ENCODE peak calls at places on chromosomes 12 and 14, in nine cellular contexts. I, K, E, Z, A, G, J, M and O are unnamed samples.

GRCh38 chr14:74867673-74868072 is 8.3 kb downstream of the PROX2 start:
- DNase-seq in G (no peak), K (no peak), M (peak; percentile 61), I (no peak), Z (no peak), E (no peak), A (no peak), J (peak; percentile 71), O (no peak)

GRCh38 chr12:75553398-75553797 is 42.0 kb upstream of the KRR1 start:
- DNase-seq in K (no peak), Z (no peak), G (no peak), E (no peak), I (no peak), A (no peak), J (no peak), M (no peak), O (no peak)

GRCh38 chr14:69153848-69154208 is 909 bp upstream of the DCAF5 start:
- DNase-seq in M (peak; percentile 36), I (no peak), J (peak; percentile 74), G (peak; percentile 19), Z (no peak), E (peak; percentile 39), A (peak; percentile 28), K (no peak), O (no peak)

GRCh38 chr14:104604461-104605449 is at the start of gene TMEM179:
- DNase-seq in G (no peak), M (peak; percentile 76), Z (peak; percentile 81), I (peak; percentile 84), J (peak; percentile 35), E (peak; percentile 68), A (no peak), K (no peak), O (peak; percentile 73)

GRCh38 chr14:96920023-96920422 is 122.8 kb downstream of the VRK1 start:
- DNase-seq in K (no peak), G (no peak), I (no peak), A (no peak), Z (no peak), M (no peak), J (no peak), E (no peak), O (no peak)

GRCh38 chr14:103662029-103662428 is 33.0 kb downstream of the KLC1 start:
- DNase-seq in G (no peak), E (no peak), M (no peak), A (no peak), K (no peak), I (no peak), Z (no peak), J (no peak), O (no peak)

GRCh38 chr12:106358410-106359241 is 1.1 kb downstream of the POLR3B start:
- DNase-seq in A (peak; percentile 17), J (no peak), E (no peak), Z (peak; percentile 70), G (no peak), I (no peak), K (peak; percentile 34), M (peak; percentile 53), O (no peak)

GRCh38 chr12:43884683-43885410 is 49.0 kb downstream of the TMEM117 start:
- DNase-seq in J (no peak), E (no peak), K (no peak), G (peak; percentile 69), Z (no peak), M (no peak), A (no peak), I (no peak), O (no peak)

GRCh38 chr14:65303185-65303901 is 109.2 kb upstream of the FUT8 start:
- DNase-seq in J (no peak), K (no peak), Z (no peak), A (no peak), G (no peak), M (no peak), E (no peak), I (no peak), O (no peak)
- H3K27ac ChIP-seq in J (no peak overlapping the region), K (peak overlapping the region; percentile 81), Z (no peak overlapping the region), A (peak overlapping the region; percentile 35), G (no peak overlapping the region), M (no peak overlapping the region), E (no peak overlapping the region), I (no peak overlapping the region), O (no peak overlapping the region)

GRCh38 chr14:64955297-64955696 is 12.8 kb upstream of the GPX2 start:
- DNase-seq in E (no peak), Z (no peak), I (no peak), G (no peak), K (peak; percentile 34), A (no peak), J (peak; percentile 50), M (no peak), O (peak; percentile 69)
- TF ChIP-seq EP300 in E (no peak), Z (no peak), I (no peak), G (no peak), K (no peak), A (no peak), J (no peak), M (no peak), O (no peak)

GRCh38 chr12:124813782-124814181 is 49.9 kb downstream of the SCARB1 start:
- DNase-seq in J (no peak), M (no peak), E (no peak), I (no peak), K (no peak), G (no peak), Z (no peak), A (no peak), O (no peak)
- H3K36me3 ChIP-seq in J (peaks cover 6% of the 10 kb centered on the region), M (peaks cover 6% of the 10 kb centered on the region), E (no peaks in the 10 kb centered on the region), I (peaks cover 4% of the 10 kb centered on the region), K (no peaks in the 10 kb centered on the region), G (peaks cover 56% of the 10 kb centered on the region), Z (peaks cover 88% of the 10 kb centered on the region), A (no peaks in the 10 kb centered on the region), O (peaks cover 33% of the 10 kb centered on the region)

DNA sequence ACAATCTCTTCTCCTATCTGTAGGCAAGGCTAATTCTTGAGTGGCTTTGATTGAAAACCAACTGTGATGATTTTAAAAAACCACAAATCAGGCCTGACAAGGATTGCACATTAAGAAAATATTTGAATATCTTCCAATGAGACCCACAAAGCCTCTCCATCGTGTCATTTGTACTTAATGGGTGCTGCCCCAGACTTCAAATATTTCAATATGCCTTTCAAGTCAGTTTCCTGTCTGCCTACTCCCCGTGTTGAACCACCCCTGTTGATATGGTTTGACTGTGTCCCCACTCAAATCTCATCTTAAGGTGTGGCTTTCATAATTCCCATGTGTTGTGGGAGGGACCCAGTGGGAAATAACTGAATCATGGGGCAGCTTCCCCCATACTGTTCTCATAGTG is 159.7 kb upstream of the EGLN3 start:
- DNase-seq in G (no peak), E (no peak), I (no peak), A (no peak), J (no peak), Z (no peak), K (no peak), M (no peak), O (no peak)
- H3K27ac ChIP-seq in G (no peak overlapping the region), E (no peak overlapping the region), I (no peak overlapping the region), A (no peak overlapping the region), J (no peak overlapping the region), Z (no peak overlapping the region), K (no peak overlapping the region), M (no peak overlapping the region), O (no peak overlapping the region)

GRCh38 chr12:98697209-98697608 is 52.1 kb downstream of the APAF1 start:
- DNase-seq in G (no peak), E (no peak), Z (no peak), I (no peak), A (no peak), J (no peak), M (no peak), K (no peak), O (no peak)

GRCh38 chr12:98701166-98701565 is 56.1 kb downstream of the APAF1 start:
- DNase-seq in Z (no peak), J (no peak), I (no peak), K (no peak), A (no peak), G (no peak), M (no peak), E (no peak), O (no peak)

GRCh38 chr12:98696036-98696646 is 51.1 kb downstream of the APAF1 start:
- DNase-seq in K (no peak), I (peak; percentile 48), J (no peak), M (no peak), E (no peak), A (no peak), G (no peak), Z (no peak), O (no peak)

GRCh38 chr12:98699568-98699967 is 54.5 kb downstream of the APAF1 start:
- DNase-seq in I (no peak), J (no peak), M (no peak), E (no peak), G (no peak), K (no peak), Z (no peak), A (no peak), O (no peak)

DNA sequence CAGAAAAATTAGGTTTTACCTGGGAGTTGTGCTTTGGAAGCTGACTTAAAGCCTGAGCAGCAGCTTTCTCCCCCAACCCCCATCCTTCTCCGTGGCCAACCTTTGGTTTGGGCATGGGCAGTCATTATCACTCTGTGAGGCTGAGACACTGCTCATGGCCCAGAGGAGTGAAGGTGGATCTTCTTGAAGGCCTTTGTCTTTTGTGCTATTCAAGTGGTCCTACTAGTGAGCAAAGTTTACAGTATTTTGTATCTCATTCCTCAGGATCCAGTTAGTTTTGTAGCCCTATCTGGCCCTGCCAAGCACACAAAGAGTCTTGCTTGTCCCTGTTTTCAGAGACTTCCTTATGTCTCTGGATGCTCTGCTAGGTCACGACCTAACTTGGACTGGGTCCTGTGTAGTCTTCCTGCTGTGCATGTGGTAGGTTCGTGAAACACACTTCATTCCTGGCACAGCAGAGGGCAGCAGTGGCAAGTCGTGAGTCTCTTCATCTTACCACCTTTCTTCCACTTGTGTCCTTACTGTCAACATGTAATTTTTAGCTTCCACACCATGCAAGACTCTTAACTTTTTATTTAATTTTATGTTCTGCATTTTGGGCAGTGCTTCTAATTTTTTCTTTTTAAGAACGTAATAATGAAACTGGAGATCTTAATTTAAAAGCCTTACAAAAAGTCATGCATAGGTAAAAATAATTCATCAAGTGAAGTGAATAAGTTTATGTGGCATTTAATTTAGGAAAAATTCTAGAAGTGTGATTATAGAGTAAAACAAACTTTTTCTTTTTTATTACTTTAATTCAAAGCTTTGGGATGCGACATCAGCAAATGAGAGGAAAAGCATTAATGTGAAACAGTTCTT is 53.7 kb downstream of the APAF1 start:
- DNase-seq in K (peak; percentile 31), J (peak; percentile 71), G (peak; percentile 57), A (peak; percentile 34), I (peak; percentile 54), E (peak; percentile 66), M (peak; percentile 65), Z (peak; percentile 30), O (no peak)
- TF ChIP-seq EP300 in K (no peak), J (no peak), G (no peak), A (no peak), I (no peak), E (no peak), M (no peak), Z (no peak), O (no peak)

GRCh38 chr14:91295276-91295845 is 50.9 kb upstream of the GPR68 start:
- DNase-seq in M (no peak), I (no peak), A (no peak), E (no peak), K (no peak), G (no peak), J (no peak), Z (no peak), O (no peak)
- H3K36me3 ChIP-seq in M (no peaks in the 10 kb centered on the region), I (peaks cover 37% of the 10 kb centered on the region), A (no peaks in the 10 kb centered on the region), E (no peaks in the 10 kb centered on the region), K (peaks cover 5% of the 10 kb centered on the region), G (no peaks in the 10 kb centered on the region), J (no peaks in the 10 kb centered on the region), Z (peaks cover 52% of the 10 kb centered on the region), O (peaks cover 26% of the 10 kb centered on the region)